ENCODE peak calls at places on chromosomes 6 and 20, in six cellular contexts. One of them, this sample, is unnamed.

GRCh38 chr20:62805365-62805710 is 703 bp downstream of the OGFR start:
- DNase-seq in M059J: peak
- DNase-seq in upper lobe of left lung: no peak
- DNase-seq in hepatic stellate cell: peak
- DNase-seq in T-helper 1 cell: no peak
- DNase-seq in NCI-H1694 treated with DMSO at 0.1 percent for 48 hours: no peak
- DNase-seq in this sample: no peak

GRCh38 chr6:107866606-107867301 is 42.6 kb upstream of the SCML4 start:
- DNase-seq in M059J: peak
- DNase-seq in upper lobe of left lung: no peak
- DNase-seq in hepatic stellate cell: peak
- DNase-seq in T-helper 1 cell: no peak
- DNase-seq in NCI-H1694 treated with DMSO at 0.1 percent for 48 hours: peak
- DNase-seq in this sample: no peak

GRCh38 chr6:124953808-124954207 is 8.4 kb upstream of the RNF217 start:
- DNase-seq in M059J: no peak
- DNase-seq in upper lobe of left lung: no peak
- DNase-seq in hepatic stellate cell: no peak
- DNase-seq in T-helper 1 cell: no peak
- DNase-seq in NCI-H1694 treated with DMSO at 0.1 percent for 48 hours: no peak
- DNase-seq in this sample: no peak

GRCh38 chr6:82013561-82014275 is 233.8 kb downstream of the IBTK start:
- DNase-seq in M059J: peak
- DNase-seq in upper lobe of left lung: no peak
- DNase-seq in hepatic stellate cell: no peak
- DNase-seq in T-helper 1 cell: no peak
- DNase-seq in NCI-H1694 treated with DMSO at 0.1 percent for 48 hours: no peak
- DNase-seq in this sample: no peak

GRCh38 chr6:2763345-2763841 is 1.8 kb upstream of the WRNIP1 start:
- DNase-seq in M059J: no peak
- DNase-seq in upper lobe of left lung: peak
- DNase-seq in hepatic stellate cell: no peak
- DNase-seq in T-helper 1 cell: no peak
- DNase-seq in NCI-H1694 treated with DMSO at 0.1 percent for 48 hours: no peak
- DNase-seq in this sample: no peak

GRCh38 chr6:27468334-27468733 is 4.6 kb downstream of the ZNF184 start:
- DNase-seq in M059J: no peak
- DNase-seq in upper lobe of left lung: no peak
- DNase-seq in hepatic stellate cell: no peak
- DNase-seq in T-helper 1 cell: no peak
- DNase-seq in NCI-H1694 treated with DMSO at 0.1 percent for 48 hours: no peak
- DNase-seq in this sample: no peak

GRCh38 chr6:138654715-138655634 is 118.6 kb upstream of the CCDC28A start:
- DNase-seq in M059J: peak
- DNase-seq in upper lobe of left lung: no peak
- DNase-seq in hepatic stellate cell: no peak
- DNase-seq in T-helper 1 cell: no peak
- DNase-seq in NCI-H1694 treated with DMSO at 0.1 percent for 48 hours: no peak
- DNase-seq in this sample: no peak

GRCh38 chr20:50727792-50728485 is 3.4 kb upstream of the PARD6B start:
- DNase-seq in M059J: no peak
- DNase-seq in upper lobe of left lung: no peak
- DNase-seq in hepatic stellate cell: no peak
- DNase-seq in T-helper 1 cell: no peak
- DNase-seq in NCI-H1694 treated with DMSO at 0.1 percent for 48 hours: no peak
- DNase-seq in this sample: no peak

GRCh38 chr20:37475258-37475657 is 45.8 kb upstream of the NNAT start:
- DNase-seq in M059J: no peak
- DNase-seq in upper lobe of left lung: no peak
- DNase-seq in hepatic stellate cell: no peak
- DNase-seq in T-helper 1 cell: no peak
- DNase-seq in NCI-H1694 treated with DMSO at 0.1 percent for 48 hours: peak
- DNase-seq in this sample: no peak

GRCh38 chr6:158431036-158431435 is 118.8 kb downstream of the TULP4 start:
- DNase-seq in M059J: no peak
- DNase-seq in upper lobe of left lung: no peak
- DNase-seq in hepatic stellate cell: no peak
- DNase-seq in T-helper 1 cell: no peak
- DNase-seq in NCI-H1694 treated with DMSO at 0.1 percent for 48 hours: no peak
- DNase-seq in this sample: no peak